ENCODE peak calls at places on chromosome 2, in nine cellular contexts. I, B, J, D, U, Q, V, Z and A are unnamed samples.

GRCh38 chr2:138819964-138820363 is 39.8 kb upstream of the NXPH2 start:
- DNase-seq in I (no peak), B (no peak), J (no peak), D (no peak), U (no peak), Q (no peak), V (no peak), Z (no peak), A (no peak)

GRCh38 chr2:12428324-12428723 is 288.4 kb upstream of the TRIB2 start:
- DNase-seq in I (no peak), B (no peak), J (no peak), D (no peak), U (no peak), Q (peak), V (no peak), Z (no peak), A (no peak)

GRCh38 chr2:63555299-63555698 is 33.0 kb downstream of the WDPCP start:
- DNase-seq in I (no peak), B (no peak), J (no peak), D (no peak), U (no peak), Q (no peak), V (no peak), Z (no peak), A (no peak)

GRCh38 chr2:223101340-223102039 is 49.5 kb downstream of the KCNE4 start:
- DNase-seq in I (peak), B (no peak), J (no peak), D (no peak), U (no peak), Q (peak), V (peak), Z (no peak), A (peak)

GRCh38 chr2:95312543-95313205 is 15.5 kb downstream of the KCNIP3 start:
- DNase-seq in I (no peak), B (no peak), J (no peak), D (no peak), U (no peak), Q (no peak), V (no peak), Z (no peak), A (no peak)

GRCh38 chr2:220499281-220499680 is 871.9 kb downstream of the SLC4A3 start:
- DNase-seq in I (peak), B (no peak), J (no peak), D (no peak), U (no peak), Q (peak), V (no peak), Z (peak), A (no peak)

GRCh38 chr2:67561411-67561965 is 164.4 kb downstream of the ETAA1 start:
- DNase-seq in I (peak), B (no peak), J (no peak), D (no peak), U (no peak), Q (peak), V (peak), Z (no peak), A (no peak)

GRCh38 chr2:3848776-3849175 is 145.4 kb downstream of the DCDC2C start:
- DNase-seq in I (no peak), B (no peak), J (no peak), D (no peak), U (no peak), Q (no peak), V (no peak), Z (no peak), A (no peak)

GRCh38 chr2:179595284-179595683 is 266.1 kb downstream of the ZNF385B start:
- DNase-seq in I (no peak), B (no peak), J (no peak), D (no peak), U (peak), Q (no peak), V (no peak), Z (no peak), A (no peak)

GRCh38 chr2:239396881-239397681 is 3.7 kb downstream of the HDAC4 start:
- DNase-seq in I (peak), B (no peak), J (peak), D (peak), U (no peak), Q (peak), V (no peak), Z (no peak), A (no peak)
- TF ChIP-seq CTCF in I (peak), B (no peak), J (no peak), D (no peak), U (peak), Q (peak), V (no peak), Z (no peak), A (peak)

GRCh38 chr2:8459474-8459873 is 222.4 kb upstream of the ID2 start:
- DNase-seq in I (no peak), B (no peak), J (no peak), D (peak), U (no peak), Q (no peak), V (no peak), Z (no peak), A (no peak)
- TF ChIP-seq CTCF in I (no peak), B (no peak), J (no peak), D (no peak), U (no peak), Q (no peak), V (no peak), Z (no peak), A (no peak)

GRCh38 chr2:70498054-70498453 is 55.6 kb downstream of the TGFA start:
- DNase-seq in I (peak), B (no peak), J (no peak), D (no peak), U (no peak), Q (peak), V (no peak), Z (no peak), A (no peak)
- TF ChIP-seq CTCF in I (peak), B (no peak), J (no peak), D (peak), U (no peak), Q (no peak), V (no peak), Z (no peak), A (no peak)

GRCh38 chr2:219175928-219176817 is 552 bp downstream of the CNPPD1 start:
- DNase-seq in I (peak), B (no peak), J (peak), D (peak), U (peak), Q (peak), V (peak), Z (no peak), A (peak)

GRCh38 chr2:219178377-219179175 is 501 bp downstream of the RETREG2 start:
- DNase-seq in I (peak), B (no peak), J (peak), D (peak), U (peak), Q (peak), V (peak), Z (no peak), A (peak)

GRCh38 chr2:219179601-219180465 is 1.8 kb downstream of the RETREG2 start:
- DNase-seq in I (no peak), B (no peak), J (no peak), D (peak), U (no peak), Q (no peak), V (no peak), Z (no peak), A (no peak)

GRCh38 chr2:219176818-219177593 is at the start of gene CNPPD1:
- DNase-seq in I (peak), B (no peak), J (peak), D (peak), U (peak), Q (peak), V (peak), Z (peak), A (peak)

DNA sequence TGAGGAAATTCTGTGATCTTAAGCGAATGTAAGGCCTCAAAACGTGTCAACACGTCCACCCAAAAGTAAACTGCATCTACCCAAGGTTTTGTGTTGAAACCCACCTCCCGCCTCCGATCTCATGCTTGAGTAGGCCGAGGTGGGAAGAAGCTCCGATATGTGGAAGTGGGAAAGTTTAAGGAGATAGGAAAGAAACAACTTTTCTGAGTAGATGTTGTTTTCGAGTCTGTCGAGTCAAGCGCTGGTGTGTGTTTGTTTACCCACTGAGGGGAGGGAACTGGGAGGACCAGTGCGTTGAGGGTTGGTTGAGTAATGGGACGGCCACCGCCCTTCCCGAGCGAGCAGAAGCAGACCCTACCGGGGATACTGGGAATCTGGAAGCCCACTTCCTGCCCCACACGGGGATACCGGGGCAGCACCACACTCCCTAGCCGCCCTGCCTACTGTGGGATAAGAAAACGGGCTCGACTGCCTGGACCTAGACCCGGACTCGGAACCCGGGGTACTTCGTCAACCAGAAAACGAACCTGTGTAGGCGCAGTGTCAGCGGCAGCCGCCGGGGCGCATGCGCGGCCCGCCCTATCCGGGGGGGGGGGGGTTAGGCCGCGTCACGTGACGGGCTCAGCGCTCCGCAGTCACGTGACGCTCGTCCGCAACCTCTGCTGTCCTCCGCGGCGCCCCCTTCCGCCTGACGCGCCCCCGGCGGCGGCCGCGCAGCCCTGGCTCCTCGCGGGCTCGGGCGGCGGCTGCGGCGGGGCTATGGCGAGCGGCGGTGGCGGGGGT is at the start of gene RETREG2:
- DNase-seq in I (peak), B (no peak), J (peak), D (peak), U (peak), Q (peak), V (peak), Z (peak), A (peak)
- TF ChIP-seq CTCF in I (peak), B (peak), J (peak), D (peak), U (peak), Q (peak), V (no peak), Z (peak), A (peak)

GRCh38 chr2:134582547-134582899 is 136.3 kb downstream of the TMEM163 start:
- DNase-seq in I (no peak), B (no peak), J (no peak), D (no peak), U (no peak), Q (no peak), V (no peak), Z (no peak), A (no peak)
- TF ChIP-seq CTCF in I (no peak), B (no peak), J (no peak), D (no peak), U (no peak), Q (no peak), V (no peak), Z (no peak), A (no peak)